ENCODE peak calls at places on chromosome 2, in five cellular contexts. G is PC-3, V is Peyer's patch, C is neural progenitor cell, L is SK-N-SH. B is an unnamed sample.

GRCh38 chr2:73111300-73112025 is 1.3 kb downstream of the RAB11FIP5 start:
- DNase-seq in G (peak; percentile 58), V (peak; percentile 60), C (peak; percentile 60), L (no peak), B (no peak)

GRCh38 chr2:231613655-231614558 is 21.2 kb downstream of the TEX44 start:
- DNase-seq in G (peak; percentile 79), V (peak; percentile 90), C (peak; percentile 96), L (peak; percentile 93), B (peak; percentile 70)

GRCh38 chr2:68776124-68776523 is 41.5 kb downstream of the ARHGAP25 start:
- DNase-seq in G (no peak), V (no peak), C (no peak), L (no peak), B (peak; percentile 63)

GRCh38 chr2:19649785-19650380 is 251.9 kb downstream of the TTC32 start:
- DNase-seq in G (peak; percentile 96), V (no peak), C (no peak), L (no peak), B (no peak)

GRCh38 chr2:238220892-238221521 is 17.5 kb upstream of the ILKAP start:
- DNase-seq in G (no peak), V (no peak), C (no peak), L (no peak), B (peak; percentile 88)

GRCh38 chr2:238847432-238847801 is 468 bp upstream of the TWIST2 start:
- DNase-seq in G (no peak), V (no peak), C (no peak), L (no peak), B (no peak)

GRCh38 chr2:64331430-64331700 is 122.6 kb upstream of the LGALSL start:
- DNase-seq in G (no peak), V (no peak), C (peak; percentile 74), L (no peak), B (no peak)

GRCh38 chr2:43372386-43373081 is 146.1 kb upstream of the ZFP36L2 start:
- DNase-seq in G (no peak), V (no peak), C (no peak), L (no peak), B (no peak)

GRCh38 chr2:16168506-16169264 is 228.3 kb downstream of the MYCN start:
- DNase-seq in G (no peak), V (no peak), C (peak; percentile 89), L (no peak), B (no peak)

GRCh38 chr2:62939735-62940491 is 110.7 kb upstream of the OTX1 start:
- DNase-seq in G (peak; percentile 24), V (no peak), C (no peak), L (no peak), B (no peak)

GRCh38 chr2:34848132-34848531 is 1249.0 kb upstream of the FAM98A start:
- DNase-seq in G (no peak), V (no peak), C (no peak), L (no peak), B (no peak)

GRCh38 chr2:104504331-104505073 is 349.4 kb upstream of the POU3F3 start:
- DNase-seq in G (no peak), V (no peak), C (no peak), L (no peak), B (no peak)

GRCh38 chr2:173953047-173953424 is 12.1 kb downstream of the SP3 start:
- DNase-seq in G (no peak), V (no peak), C (no peak), L (no peak), B (no peak)

GRCh38 chr2:9738718-9739496 is 104.4 kb upstream of the TAF1B start:
- DNase-seq in G (no peak), V (peak; percentile 71), C (no peak), L (no peak), B (no peak)

GRCh38 chr2:11969774-11970173 is 223.3 kb downstream of the LPIN1 start:
- DNase-seq in G (no peak), V (no peak), C (no peak), L (no peak), B (no peak)

GRCh38 chr2:167626301-167626700 is 621.1 kb downstream of the STK39 start:
- DNase-seq in G (no peak), V (no peak), C (no peak), L (no peak), B (no peak)

GRCh38 chr2:239399404-239399999 is 1.3 kb downstream of the HDAC4 start:
- DNase-seq in G (peak; percentile 21), V (peak; percentile 73), C (peak; percentile 54), L (peak; percentile 54), B (peak; percentile 43)

GRCh38 chr2:240569523-240569997 is 1.3 kb downstream of the RNPEPL1 start:
- DNase-seq in G (no peak), V (peak; percentile 50), C (no peak), L (no peak), B (peak; percentile 48)

GRCh38 chr2:168521342-168521741 is 65.3 kb downstream of the CERS6 start:
- DNase-seq in G (no peak), V (no peak), C (no peak), L (peak; percentile 28), B (peak; percentile 30)

GRCh38 chr2:172442072-172442895 is 14.9 kb downstream of the ITGA6 start:
- DNase-seq in G (peak; percentile 99), V (peak; percentile 81), C (peak; percentile 36), L (no peak), B (peak; percentile 96)

GRCh38 chr2:149087751-149088150 is 49.3 kb downstream of the LYPD6B start:
- DNase-seq in G (peak; percentile 34), V (no peak), C (no peak), L (no peak), B (no peak)

GRCh38 chr2:70687461-70687795 is 80.6 kb downstream of the ADD2 start:
- DNase-seq in G (no peak), V (no peak), C (no peak), L (no peak), B (no peak)

GRCh38 chr2:110146183-110146944 is 30.7 kb upstream of the MALL start:
- DNase-seq in G (no peak), V (no peak), C (no peak), L (no peak), B (no peak)

GRCh38 chr2:50492452-50492851 is 539.5 kb downstream of the NRXN1 start:
- DNase-seq in G (peak; percentile 62), V (no peak), C (peak; percentile 74), L (peak; percentile 57), B (peak; percentile 35)

GRCh38 chr2:185221-185620 is 78.6 kb downstream of the SH3YL1 start:
- DNase-seq in G (peak; percentile 80), V (no peak), C (no peak), L (no peak), B (no peak)

GRCh38 chr2:236607471-236608307 is 38.1 kb downstream of the ACKR3 start:
- DNase-seq in G (no peak), V (no peak), C (peak; percentile 27), L (peak; percentile 19), B (peak; percentile 84)

GRCh38 chr2:75053484-75054112 is 95.2 kb downstream of the POLE4 start:
- DNase-seq in G (peak; percentile 77), V (no peak), C (peak; percentile 77), L (peak; percentile 58), B (peak; percentile 71)

GRCh38 chr2:164145093-164145987 is 409.5 kb upstream of the FIGN start:
- DNase-seq in G (no peak), V (no peak), C (no peak), L (no peak), B (no peak)

GRCh38 chr2:164141271-164141670 is 405.5 kb upstream of the FIGN start:
- DNase-seq in G (no peak), V (no peak), C (no peak), L (no peak), B (no peak)

GRCh38 chr2:164146478-164146877 is 410.7 kb upstream of the FIGN start:
- DNase-seq in G (no peak), V (no peak), C (no peak), L (no peak), B (no peak)

GRCh38 chr2:164142755-164143154 is 406.9 kb upstream of the FIGN start:
- DNase-seq in G (no peak), V (no peak), C (no peak), L (no peak), B (no peak)

DNA sequence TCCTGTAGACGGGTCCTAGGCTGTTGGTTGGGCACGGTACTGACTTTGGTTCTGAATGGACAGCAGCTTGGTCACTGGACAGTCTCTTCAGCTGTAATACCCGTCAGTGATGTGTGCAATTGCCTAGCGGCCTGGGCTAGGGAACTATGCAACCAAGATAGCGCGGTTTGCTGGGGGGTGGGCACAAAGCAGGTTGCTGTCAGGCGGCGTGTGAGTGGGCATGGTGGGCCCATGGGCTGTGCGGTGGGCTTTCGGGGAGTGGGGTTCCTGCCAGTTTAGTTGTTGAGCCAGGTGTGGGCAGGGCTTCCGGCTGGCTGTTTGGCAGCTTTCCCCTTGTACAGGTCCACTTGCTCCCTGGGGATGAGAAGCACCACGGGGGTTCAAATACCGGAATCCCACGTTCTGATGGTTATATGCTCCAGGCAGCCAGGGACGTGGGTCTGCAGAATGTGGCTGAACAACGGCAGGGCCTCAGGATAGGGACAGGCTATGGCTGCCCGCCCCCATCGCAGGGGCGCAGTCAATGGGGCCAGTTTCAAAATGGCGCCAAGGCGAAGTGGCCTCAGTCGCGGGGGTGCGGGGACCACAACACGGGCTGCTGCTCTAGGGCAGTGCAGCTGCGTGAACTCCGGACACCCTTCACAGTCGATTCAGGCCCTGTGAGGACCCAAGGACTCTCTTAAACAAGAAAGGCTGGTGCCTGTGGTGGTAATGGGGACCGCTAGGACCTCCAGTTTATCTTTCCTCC is 407.5 kb upstream of the FIGN start:
- DNase-seq in G (no peak), V (no peak), C (no peak), L (no peak), B (no peak)
- H3K4me3 ChIP-seq in G (no peak overlapping the region), V (no peak overlapping the region), C (no peak overlapping the region), L (no peak overlapping the region), B (no peak overlapping the region)

GRCh38 chr2:49288113-49288710 is 133.9 kb upstream of the FSHR start:
- DNase-seq in G (no peak), V (no peak), C (no peak), L (no peak), B (no peak)
- H3K27ac ChIP-seq in G (no peak overlapping the region), V (no peak overlapping the region), C (no peak overlapping the region), L (no peak overlapping the region), B (no peak overlapping the region)

DNA sequence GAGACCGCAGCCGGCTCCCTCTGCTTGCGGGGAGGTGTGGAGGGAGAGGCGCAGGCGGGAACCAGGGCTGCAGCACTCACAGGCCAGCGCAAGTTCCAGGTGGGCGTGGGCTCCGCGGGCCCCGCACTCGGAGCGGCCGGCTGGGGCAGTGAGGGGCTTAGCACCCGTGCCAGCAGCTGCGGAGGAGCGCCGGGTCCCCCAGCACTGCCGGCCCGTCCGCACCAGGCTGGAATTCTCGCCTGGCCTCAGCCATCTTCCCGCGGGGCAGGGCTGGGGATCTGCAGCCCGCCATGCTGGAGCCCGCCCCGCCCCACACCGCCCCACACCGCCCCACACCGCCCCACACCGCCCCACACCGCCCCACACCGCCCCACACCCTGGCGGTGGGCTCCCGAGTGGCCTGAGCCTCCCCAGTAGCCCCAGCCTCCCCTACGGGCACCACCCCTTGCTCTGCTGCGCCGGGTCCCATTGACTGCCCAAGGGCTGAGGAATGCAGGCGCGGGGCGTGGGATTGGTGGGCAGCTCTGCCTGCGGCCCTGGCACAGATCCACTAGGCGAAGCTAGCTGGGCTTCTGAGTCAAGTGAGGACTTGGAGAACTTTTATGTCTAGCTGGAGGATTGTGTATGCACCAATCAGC is 123.9 kb upstream of the MGAT5 start:
- DNase-seq in G (no peak), V (no peak), C (no peak), L (no peak), B (no peak)
- H3K36me3 ChIP-seq in G (no peaks in the 10 kb centered on the region), V (no peaks in the 10 kb centered on the region), C (no peaks in the 10 kb centered on the region), L (no peaks in the 10 kb centered on the region), B (peaks cover 39% of the 10 kb centered on the region)

DNA sequence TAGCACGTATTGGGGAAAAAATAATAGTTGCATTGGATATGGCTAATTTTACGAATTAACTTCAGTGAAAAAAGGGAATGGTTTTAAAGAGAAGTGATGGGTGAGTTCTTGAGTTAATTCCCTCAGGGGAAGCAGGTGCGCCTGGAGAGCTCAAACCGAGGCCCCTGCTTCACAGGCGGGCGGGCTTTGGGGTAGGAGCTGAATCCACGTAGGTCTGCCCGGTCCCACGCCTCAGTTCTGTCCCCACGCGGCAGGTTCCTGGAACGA is 44.1 kb downstream of the GORASP2 start:
- DNase-seq in G (no peak), V (no peak), C (no peak), L (no peak), B (no peak)
- H3K4me3 ChIP-seq in G (peak overlapping the region; percentile 89), V (peak overlapping the region; percentile 74), C (peak overlapping the region; percentile 54), L (peak overlapping the region; percentile 69), B (peak overlapping the region; percentile 75)

B was measured in SJCRH30.